ENCODE peak calls at places on chromosome 20, in five cellular contexts. One of them, this sample, is unnamed.

GRCh38 chr20:39312107-39312506 is 350.0 kb downstream of the DHX35 start:
- DNase-seq in IMR-90: no peak
- DNase-seq in neuronal stem cell: no peak
- DNase-seq in mesendoderm: no peak
- DNase-seq in H9: no peak
- DNase-seq in this sample: no peak

GRCh38 chr20:2693996-2694471 is 1.5 kb downstream of the EBF4 start:
- DNase-seq in IMR-90: no peak
- DNase-seq in neuronal stem cell: no peak
- DNase-seq in mesendoderm: no peak
- DNase-seq in H9: peak; percentile 55
- DNase-seq in this sample: no peak

GRCh38 chr20:45014671-45015415 is 48.5 kb downstream of the STK4 start:
- DNase-seq in IMR-90: peak; percentile 12
- DNase-seq in neuronal stem cell: no peak
- DNase-seq in mesendoderm: peak; percentile 86
- DNase-seq in H9: no peak
- DNase-seq in this sample: peak; percentile 78

GRCh38 chr20:32292548-32292947 is 15.1 kb downstream of the KIF3B start:
- DNase-seq in IMR-90: no peak
- DNase-seq in neuronal stem cell: no peak
- DNase-seq in mesendoderm: no peak
- DNase-seq in H9: no peak
- DNase-seq in this sample: no peak

GRCh38 chr20:35626386-35627001 is 10.9 kb downstream of the SPAG4 start:
- DNase-seq in IMR-90: no peak
- DNase-seq in neuronal stem cell: no peak
- DNase-seq in mesendoderm: no peak
- DNase-seq in H9: peak; percentile 24
- DNase-seq in this sample: no peak

GRCh38 chr20:17530716-17531536 is at the start of gene BFSP1:
- DNase-seq in IMR-90: peak; percentile 52
- DNase-seq in neuronal stem cell: peak; percentile 95
- DNase-seq in mesendoderm: peak; percentile 72
- DNase-seq in H9: peak; percentile 72
- DNase-seq in this sample: peak; percentile 71

GRCh38 chr20:3121955-3122610 is 37.6 kb upstream of the AVP start:
- DNase-seq in IMR-90: no peak
- DNase-seq in neuronal stem cell: no peak
- DNase-seq in mesendoderm: no peak
- DNase-seq in H9: no peak
- DNase-seq in this sample: no peak

GRCh38 chr20:34874094-34874654 is 1.5 kb upstream of the GGT7 start:
- DNase-seq in IMR-90: peak; percentile 87
- DNase-seq in neuronal stem cell: peak; percentile 56
- DNase-seq in mesendoderm: peak; percentile 92
- DNase-seq in H9: peak; percentile 88
- DNase-seq in this sample: peak; percentile 84

GRCh38 chr20:48132834-48133233 is 347.6 kb upstream of the SULF2 start:
- DNase-seq in IMR-90: no peak
- DNase-seq in neuronal stem cell: no peak
- DNase-seq in mesendoderm: no peak
- DNase-seq in H9: no peak
- DNase-seq in this sample: no peak

GRCh38 chr20:35339007-35339406 is 46.8 kb upstream of the FAM83C start:
- DNase-seq in IMR-90: peak; percentile 99
- DNase-seq in neuronal stem cell: no peak
- DNase-seq in mesendoderm: no peak
- DNase-seq in H9: no peak
- DNase-seq in this sample: no peak

GRCh38 chr20:311603-312002 is 13.7 kb upstream of the SOX12 start:
- DNase-seq in IMR-90: no peak
- DNase-seq in neuronal stem cell: no peak
- DNase-seq in mesendoderm: no peak
- DNase-seq in H9: no peak
- DNase-seq in this sample: no peak

GRCh38 chr20:2713285-2713684 is 20.7 kb downstream of the EBF4 start:
- DNase-seq in IMR-90: no peak
- DNase-seq in neuronal stem cell: no peak
- DNase-seq in mesendoderm: peak; percentile 28
- DNase-seq in H9: no peak
- DNase-seq in this sample: no peak

GRCh38 chr20:3923818-3924217 is 34.6 kb downstream of the PANK2 start:
- DNase-seq in IMR-90: peak; percentile 77
- DNase-seq in neuronal stem cell: no peak
- DNase-seq in mesendoderm: no peak
- DNase-seq in H9: no peak
- DNase-seq in this sample: no peak

GRCh38 chr20:47438464-47439381 is 63.0 kb upstream of the NCOA3 start:
- DNase-seq in IMR-90: no peak
- DNase-seq in neuronal stem cell: no peak
- DNase-seq in mesendoderm: peak; percentile 68
- DNase-seq in H9: no peak
- DNase-seq in this sample: peak; percentile 99

GRCh38 chr20:61977387-61977786 is 88.3 kb downstream of the TAF4 start:
- DNase-seq in IMR-90: no peak
- DNase-seq in neuronal stem cell: no peak
- DNase-seq in mesendoderm: no peak
- DNase-seq in H9: no peak
- DNase-seq in this sample: no peak

GRCh38 chr20:11979306-11980128 is 61.8 kb downstream of the BTBD3 start:
- DNase-seq in IMR-90: no peak
- DNase-seq in neuronal stem cell: no peak
- DNase-seq in mesendoderm: no peak
- DNase-seq in H9: no peak
- DNase-seq in this sample: no peak

GRCh38 chr20:50121858-50122271 is 8.9 kb upstream of the UBE2V1 start:
- DNase-seq in IMR-90: peak; percentile 55
- DNase-seq in neuronal stem cell: no peak
- DNase-seq in mesendoderm: peak; percentile 74
- DNase-seq in H9: peak; percentile 45
- DNase-seq in this sample: no peak

GRCh38 chr20:1312308-1312707 is 16.6 kb downstream of the SDCBP2 start:
- DNase-seq in IMR-90: no peak
- DNase-seq in neuronal stem cell: no peak
- DNase-seq in mesendoderm: no peak
- DNase-seq in H9: no peak
- DNase-seq in this sample: no peak

GRCh38 chr20:41887500-41887899 is 269.3 kb upstream of the CHD6 start:
- DNase-seq in IMR-90: no peak
- DNase-seq in neuronal stem cell: no peak
- DNase-seq in mesendoderm: no peak
- DNase-seq in H9: no peak
- DNase-seq in this sample: no peak

GRCh38 chr20:55567826-55568225 is 437.5 kb downstream of the CBLN4 start:
- DNase-seq in IMR-90: no peak
- DNase-seq in neuronal stem cell: no peak
- DNase-seq in mesendoderm: no peak
- DNase-seq in H9: no peak
- DNase-seq in this sample: no peak

GRCh38 chr20:3000852-3001523 is 42.4 kb upstream of the GNRH2 start:
- DNase-seq in IMR-90: peak; percentile 75
- DNase-seq in neuronal stem cell: peak; percentile 30
- DNase-seq in mesendoderm: peak; percentile 70
- DNase-seq in H9: no peak
- DNase-seq in this sample: peak; percentile 86

GRCh38 chr20:33669873-33670640 is 3.3 kb downstream of the ACTL10 start:
- DNase-seq in IMR-90: no peak
- DNase-seq in neuronal stem cell: no peak
- DNase-seq in mesendoderm: no peak
- DNase-seq in H9: no peak
- DNase-seq in this sample: no peak

GRCh38 chr20:48761023-48761785 is 66.6 kb downstream of the PREX1 start:
- DNase-seq in IMR-90: no peak
- DNase-seq in neuronal stem cell: no peak
- DNase-seq in mesendoderm: no peak
- DNase-seq in H9: no peak
- DNase-seq in this sample: no peak

GRCh38 chr20:910840-911770 is 5.0 kb downstream of the ANGPT4 start:
- DNase-seq in IMR-90: peak; percentile 10
- DNase-seq in neuronal stem cell: no peak
- DNase-seq in mesendoderm: no peak
- DNase-seq in H9: no peak
- DNase-seq in this sample: no peak

GRCh38 chr20:51354769-51355319 is 187.7 kb downstream of the NFATC2 start:
- DNase-seq in IMR-90: peak; percentile 84
- DNase-seq in neuronal stem cell: no peak
- DNase-seq in mesendoderm: peak; percentile 72
- DNase-seq in H9: no peak
- DNase-seq in this sample: no peak

GRCh38 chr20:33387177-33387576 is 14.1 kb downstream of the CDK5RAP1 start:
- DNase-seq in IMR-90: peak; percentile 28
- DNase-seq in neuronal stem cell: no peak
- DNase-seq in mesendoderm: no peak
- DNase-seq in H9: no peak
- DNase-seq in this sample: no peak

GRCh38 chr20:25277941-25278521 is 30.1 kb downstream of the PYGB start:
- DNase-seq in IMR-90: no peak
- DNase-seq in neuronal stem cell: no peak
- DNase-seq in mesendoderm: no peak
- DNase-seq in H9: no peak
- DNase-seq in this sample: no peak

GRCh38 chr20:16279320-16279719 is 293.9 kb downstream of the KIF16B start:
- DNase-seq in IMR-90: no peak
- DNase-seq in neuronal stem cell: no peak
- DNase-seq in mesendoderm: peak; percentile 61
- DNase-seq in H9: no peak
- DNase-seq in this sample: no peak

GRCh38 chr20:44342240-44342639 is 5.4 kb downstream of the R3HDML start:
- DNase-seq in IMR-90: peak; percentile 8
- DNase-seq in neuronal stem cell: no peak
- DNase-seq in mesendoderm: no peak
- DNase-seq in H9: no peak
- DNase-seq in this sample: no peak

DNA sequence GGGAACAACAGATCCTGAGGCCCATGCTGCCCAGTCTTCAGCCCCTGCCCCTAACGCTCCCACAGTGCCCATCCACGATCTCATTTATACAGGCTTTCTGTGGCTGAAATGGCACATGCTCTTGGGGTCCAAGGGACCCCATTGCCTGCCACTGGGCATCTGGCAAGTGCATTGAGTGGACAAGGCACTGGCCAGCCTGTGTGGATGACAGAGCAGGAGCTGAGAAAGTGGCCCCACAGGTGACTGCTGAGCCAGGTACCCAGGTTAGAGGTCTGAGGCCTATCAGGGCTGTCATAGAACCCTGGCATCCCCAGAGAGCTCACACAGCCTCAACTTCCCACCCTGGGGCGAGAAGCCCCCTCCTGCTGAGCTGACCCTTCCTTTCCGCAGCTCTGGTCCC is 86.0 kb upstream of the NXT1 start:
- DNase-seq in IMR-90: no peak
- DNase-seq in neuronal stem cell: no peak
- DNase-seq in mesendoderm: no peak
- DNase-seq in H9: peak; percentile 3
- DNase-seq in this sample: no peak
- H2AK5ac ChIP-seq in IMR-90: no peak overlapping the region
- H2AK5ac ChIP-seq in neuronal stem cell: no peak overlapping the region
- H2AK5ac ChIP-seq in mesendoderm: no peak overlapping the region
- H2AK5ac ChIP-seq in H9: no peak overlapping the region
- H2AK5ac ChIP-seq in this sample: no peak overlapping the region

GRCh38 chr20:37007898-37008649 is 56.6 kb upstream of the SAMHD1 start:
- DNase-seq in IMR-90: peak; percentile 56
- DNase-seq in neuronal stem cell: no peak
- DNase-seq in mesendoderm: peak; percentile 7
- DNase-seq in H9: no peak
- DNase-seq in this sample: no peak

DNA sequence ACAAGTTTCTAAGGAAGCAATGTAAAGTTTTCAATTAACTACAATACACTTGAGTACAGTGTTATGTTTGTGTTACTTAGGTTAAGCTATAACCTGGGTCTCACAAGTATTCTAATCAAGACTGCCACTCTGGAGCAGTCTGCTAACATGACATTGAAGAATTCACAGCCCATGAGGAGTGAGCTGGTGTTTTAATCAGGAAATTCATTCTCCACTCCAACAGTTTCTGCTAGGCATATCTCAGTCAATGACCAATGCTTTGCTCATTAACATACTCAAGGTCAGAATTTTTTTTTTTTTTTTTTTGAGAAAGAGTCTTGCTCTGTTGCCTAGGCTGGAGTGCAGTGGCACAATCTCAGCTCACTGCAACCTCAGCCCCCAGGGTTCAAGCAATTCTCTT is 59.6 kb upstream of the SAMHD1 start:
- DNase-seq in IMR-90: no peak
- DNase-seq in neuronal stem cell: no peak
- DNase-seq in mesendoderm: no peak
- DNase-seq in H9: no peak
- DNase-seq in this sample: no peak
- H2AK5ac ChIP-seq in IMR-90: no peak overlapping the region
- H2AK5ac ChIP-seq in neuronal stem cell: no peak overlapping the region
- H2AK5ac ChIP-seq in mesendoderm: no peak overlapping the region
- H2AK5ac ChIP-seq in H9: no peak overlapping the region
- H2AK5ac ChIP-seq in this sample: no peak overlapping the region

DNA sequence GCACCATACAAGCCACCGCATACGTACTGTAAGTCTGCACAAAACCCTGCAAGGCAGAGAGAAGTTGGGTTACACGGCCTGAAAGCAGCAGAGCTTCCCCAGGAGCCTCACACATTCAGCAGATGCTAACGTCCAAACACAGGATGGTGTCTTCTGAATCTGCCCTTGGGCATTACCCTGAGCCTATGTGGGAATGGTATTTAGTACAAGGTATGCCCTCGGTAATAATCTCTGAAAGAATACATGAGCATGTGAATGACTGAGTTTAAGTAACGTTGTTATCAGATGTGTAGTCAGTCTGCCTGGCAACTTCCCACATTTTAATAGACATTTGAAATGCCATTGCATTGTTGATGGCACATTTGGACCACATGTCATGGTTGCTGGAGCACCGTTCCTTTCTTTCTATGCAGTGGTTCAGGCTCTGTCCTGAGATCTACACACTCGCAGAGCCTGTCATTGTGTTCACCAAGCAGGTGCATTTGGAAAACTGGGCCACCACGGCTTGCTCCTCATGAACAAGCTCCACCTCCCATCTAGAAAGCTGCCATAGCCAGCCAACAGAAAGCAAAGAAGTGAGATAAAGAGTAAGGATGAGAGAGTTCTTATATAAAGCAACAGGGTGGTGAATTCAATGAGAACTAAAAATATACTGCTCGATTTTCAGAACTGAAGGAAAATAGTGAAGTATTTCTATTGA is 136.5 kb upstream of the GGTLC1 start:
- DNase-seq in IMR-90: no peak
- DNase-seq in neuronal stem cell: no peak
- DNase-seq in mesendoderm: no peak
- DNase-seq in H9: no peak
- DNase-seq in this sample: peak; percentile 79
- H2AK5ac ChIP-seq in IMR-90: no peak overlapping the region
- H2AK5ac ChIP-seq in neuronal stem cell: no peak overlapping the region
- H2AK5ac ChIP-seq in mesendoderm: no peak overlapping the region
- H2AK5ac ChIP-seq in H9: no peak overlapping the region
- H2AK5ac ChIP-seq in this sample: no peak overlapping the region

GRCh38 chr20:37522258-37523011 is 1.4 kb downstream of the NNAT start:
- DNase-seq in IMR-90: peak; percentile 35
- DNase-seq in neuronal stem cell: no peak
- DNase-seq in mesendoderm: peak; percentile 82
- DNase-seq in H9: peak; percentile 69
- DNase-seq in this sample: peak; percentile 31
- H2AK5ac ChIP-seq in IMR-90: peak overlapping the region; percentile 3
- H2AK5ac ChIP-seq in neuronal stem cell: peak overlapping the region; percentile 11
- H2AK5ac ChIP-seq in mesendoderm: no peak overlapping the region
- H2AK5ac ChIP-seq in H9: no peak overlapping the region
- H2AK5ac ChIP-seq in this sample: no peak overlapping the region